ENCODE peak calls at places on chromosomes 1 and 21, in five cellular contexts. One of them, this sample, is unnamed.

GRCh38 chr1:158203693-158204457 is 23.2 kb downstream of the CD1D start:
- DNase-seq in fibroblast of villous mesenchyme: peak; percentile 74
- DNase-seq in GM12865: peak; percentile 49
- DNase-seq in Calu3: peak; percentile 41
- DNase-seq in GM23338: peak; percentile 85
- DNase-seq in this sample: peak; percentile 84

GRCh38 chr21:25733859-25734653 is 648 bp downstream of the ATP5PF start:
- DNase-seq in fibroblast of villous mesenchyme: peak; percentile 38
- DNase-seq in GM12865: peak; percentile 45
- DNase-seq in Calu3: peak; percentile 2
- DNase-seq in GM23338: peak; percentile 6
- DNase-seq in this sample: peak; percentile 64

GRCh38 chr1:226185153-226186036 is 1.1 kb downstream of the ACBD3 start:
- DNase-seq in fibroblast of villous mesenchyme: peak; percentile 63
- DNase-seq in GM12865: no peak
- DNase-seq in Calu3: no peak
- DNase-seq in GM23338: no peak
- DNase-seq in this sample: peak; percentile 54

GRCh38 chr1:156498447-156499193 is 2.0 kb downstream of the MEF2D start:
- DNase-seq in fibroblast of villous mesenchyme: peak; percentile 89
- DNase-seq in GM12865: no peak
- DNase-seq in Calu3: peak; percentile 41
- DNase-seq in GM23338: peak; percentile 60
- DNase-seq in this sample: peak; percentile 50

GRCh38 chr1:20160034-20160433 is 20.9 kb downstream of the PLA2G2F start:
- DNase-seq in fibroblast of villous mesenchyme: peak; percentile 27
- DNase-seq in GM12865: no peak
- DNase-seq in Calu3: no peak
- DNase-seq in GM23338: no peak
- DNase-seq in this sample: peak; percentile 24

GRCh38 chr1:46816930-46817329 is 18.1 kb downstream of the CYP4B1 start:
- DNase-seq in fibroblast of villous mesenchyme: no peak
- DNase-seq in GM12865: no peak
- DNase-seq in Calu3: no peak
- DNase-seq in GM23338: no peak
- DNase-seq in this sample: no peak

GRCh38 chr1:189637041-189637440 is 840.6 kb downstream of the BRINP3 start:
- DNase-seq in fibroblast of villous mesenchyme: no peak
- DNase-seq in GM12865: no peak
- DNase-seq in Calu3: peak; percentile 14
- DNase-seq in GM23338: no peak
- DNase-seq in this sample: peak; percentile 10

GRCh38 chr21:16125274-16125673 is 395.5 kb downstream of the USP25 start:
- DNase-seq in fibroblast of villous mesenchyme: peak; percentile 30
- DNase-seq in GM12865: no peak
- DNase-seq in Calu3: no peak
- DNase-seq in GM23338: no peak
- DNase-seq in this sample: peak; percentile 18

DNA sequence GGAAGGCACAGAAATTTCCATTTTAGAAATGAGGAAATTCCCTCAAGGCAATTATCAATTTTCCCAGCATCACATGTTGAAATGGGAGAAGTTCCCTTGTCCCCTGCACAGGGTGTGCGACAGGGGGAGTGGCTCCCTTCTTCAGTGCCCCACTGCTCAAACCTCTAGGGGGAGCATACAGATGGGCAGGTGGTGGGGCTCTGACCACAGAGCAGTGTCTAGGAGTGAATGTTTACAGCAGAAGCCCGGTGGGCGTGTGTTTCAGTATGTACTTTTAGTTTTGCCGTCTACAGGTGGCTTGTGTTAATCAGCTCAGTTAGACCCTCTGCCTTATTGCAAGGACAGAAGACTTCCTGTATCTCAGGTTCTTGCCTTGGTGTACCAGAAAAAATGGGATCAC is 493.7 kb upstream of the PLXNA2 start:
- DNase-seq in fibroblast of villous mesenchyme: no peak
- DNase-seq in GM12865: peak; percentile 73
- DNase-seq in Calu3: no peak
- DNase-seq in GM23338: peak; percentile 5
- DNase-seq in this sample: no peak
- TF ChIP-seq CTCF in fibroblast of villous mesenchyme: no peak
- TF ChIP-seq CTCF in GM12865: peak; percentile 34
- TF ChIP-seq CTCF in Calu3: no peak
- TF ChIP-seq CTCF in GM23338: peak; percentile 18
- TF ChIP-seq CTCF in this sample: no peak

DNA sequence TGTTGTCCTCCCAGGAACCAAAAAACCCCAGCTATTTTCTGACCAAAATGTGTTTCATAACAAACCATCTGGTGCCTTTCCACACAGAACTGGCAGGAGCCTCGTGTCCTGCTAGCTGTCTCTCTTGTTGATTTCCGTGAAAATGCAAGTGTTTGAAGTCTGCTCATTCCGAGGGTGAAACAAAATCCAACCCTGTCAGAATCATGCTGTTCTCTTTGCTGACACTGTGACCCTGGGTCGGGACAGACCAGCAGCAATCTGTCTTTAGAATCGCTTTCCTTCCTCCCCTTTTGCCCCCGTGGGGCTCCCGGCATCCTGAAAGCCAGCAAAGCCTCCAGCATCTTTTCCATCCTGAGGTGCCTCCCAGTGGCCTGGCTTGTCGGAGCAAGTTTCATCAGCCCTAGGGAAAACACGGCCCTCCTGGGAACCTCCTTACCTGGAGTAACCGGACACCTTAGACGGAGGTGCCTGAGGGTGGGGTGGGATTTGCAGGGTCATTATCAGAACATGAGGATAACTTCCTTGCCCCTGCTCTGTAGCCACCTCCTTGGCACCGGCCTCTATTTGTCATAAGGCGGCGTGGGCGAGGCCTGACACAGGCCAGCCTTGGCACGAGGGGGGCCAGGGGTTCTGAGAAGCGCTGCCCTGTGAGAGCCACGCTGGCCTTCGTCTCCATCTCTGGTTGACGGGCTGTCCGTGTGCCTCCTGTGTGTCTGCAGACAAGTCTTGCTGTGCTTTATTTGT is 24.9 kb downstream of the LDLRAP1 start:
- DNase-seq in fibroblast of villous mesenchyme: peak; percentile 85
- DNase-seq in GM12865: no peak
- DNase-seq in Calu3: peak; percentile 67
- DNase-seq in GM23338: peak; percentile 93
- DNase-seq in this sample: peak; percentile 95
- TF ChIP-seq CTCF in fibroblast of villous mesenchyme: peak; percentile 8
- TF ChIP-seq CTCF in GM12865: no peak
- TF ChIP-seq CTCF in Calu3: no peak
- TF ChIP-seq CTCF in GM23338: no peak
- TF ChIP-seq CTCF in this sample: peak; percentile 41

DNA sequence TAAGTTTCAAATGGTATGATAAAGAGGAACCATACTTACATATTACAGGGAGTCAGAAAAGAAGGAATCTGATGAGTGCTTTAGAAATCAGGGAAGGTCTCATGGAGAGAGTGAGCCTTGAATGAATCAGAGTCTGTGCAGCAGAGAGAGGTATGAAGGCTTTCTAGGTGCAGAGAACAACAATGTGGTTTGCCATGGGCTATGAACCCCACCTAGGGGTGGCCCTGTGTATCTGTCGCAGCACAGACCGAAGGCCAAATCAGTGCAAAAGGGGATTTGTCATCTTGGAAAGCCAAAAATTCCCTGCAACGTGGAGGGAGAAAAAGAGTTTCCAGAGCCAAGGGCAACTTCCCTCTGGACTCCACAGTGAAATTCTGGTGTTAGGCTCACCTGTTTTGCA is 3.5 kb downstream of the PAPPA2 start:
- DNase-seq in fibroblast of villous mesenchyme: no peak
- DNase-seq in GM12865: peak; percentile 22
- DNase-seq in Calu3: peak; percentile 43
- DNase-seq in GM23338: peak; percentile 77
- DNase-seq in this sample: no peak
- TF ChIP-seq CTCF in fibroblast of villous mesenchyme: peak; percentile 18
- TF ChIP-seq CTCF in GM12865: peak; percentile 42
- TF ChIP-seq CTCF in Calu3: peak; percentile 64
- TF ChIP-seq CTCF in GM23338: peak; percentile 67
- TF ChIP-seq CTCF in this sample: peak; percentile 5

DNA sequence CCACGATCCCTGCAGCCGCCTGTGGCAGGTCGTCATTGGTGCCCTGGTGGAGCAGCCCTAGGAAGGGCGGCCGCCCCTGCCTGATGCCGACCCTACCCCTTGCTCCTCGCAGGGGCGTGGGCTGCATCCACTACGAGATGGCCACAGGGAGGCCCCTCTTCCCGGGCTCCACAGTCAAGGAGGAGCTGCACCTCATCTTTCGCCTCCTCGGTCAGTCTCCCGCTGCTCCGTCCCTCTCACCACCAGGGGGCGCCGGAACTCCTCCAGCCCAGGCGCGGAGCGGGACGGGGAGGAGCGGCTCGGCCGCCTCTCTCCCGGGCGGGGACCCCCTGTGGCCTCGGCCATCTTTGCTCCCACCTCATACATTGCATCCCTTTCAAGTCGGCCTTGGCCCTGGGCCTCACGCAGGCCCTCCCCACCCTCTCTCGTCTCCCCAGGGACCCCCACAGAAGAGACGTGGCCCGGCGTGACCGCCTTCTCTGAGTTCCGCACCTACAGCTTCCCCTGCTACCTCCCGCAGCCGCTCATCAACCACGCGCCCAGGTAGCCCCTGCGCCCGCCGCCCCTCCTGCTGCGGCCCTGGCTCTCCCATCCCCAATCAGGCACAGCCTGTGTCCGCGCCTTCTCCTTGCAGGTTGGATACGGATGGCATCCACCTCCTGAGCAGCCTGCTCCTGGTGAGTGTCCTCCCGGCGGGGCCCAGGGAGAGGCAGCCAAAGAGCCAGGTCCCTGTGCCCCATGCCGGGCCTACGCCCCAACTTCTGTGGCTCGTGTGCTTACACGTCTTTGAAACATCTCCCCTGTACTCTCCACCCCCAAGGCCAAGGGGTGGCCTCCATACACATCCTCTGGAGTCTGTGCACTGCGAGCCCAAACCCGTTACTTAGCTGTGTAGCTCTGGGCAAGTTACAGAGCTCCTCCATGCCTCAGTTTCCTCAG is 24.7 kb downstream of the CDK18 start:
- DNase-seq in fibroblast of villous mesenchyme: peak; percentile 51
- DNase-seq in GM12865: peak; percentile 74
- DNase-seq in Calu3: peak; percentile 95
- DNase-seq in GM23338: peak; percentile 95
- DNase-seq in this sample: peak; percentile 70
- TF ChIP-seq CTCF in fibroblast of villous mesenchyme: peak; percentile 88
- TF ChIP-seq CTCF in GM12865: peak; percentile 88
- TF ChIP-seq CTCF in Calu3: peak; percentile 98
- TF ChIP-seq CTCF in GM23338: peak; percentile 84
- TF ChIP-seq CTCF in this sample: peak; percentile 83

GRCh38 chr1:27391511-27392095 is 819 bp upstream of the GPR3 start:
- DNase-seq in fibroblast of villous mesenchyme: peak; percentile 56
- DNase-seq in GM12865: no peak
- DNase-seq in Calu3: peak; percentile 53
- DNase-seq in GM23338: peak; percentile 90
- DNase-seq in this sample: peak; percentile 55
- TF ChIP-seq CTCF in fibroblast of villous mesenchyme: no peak
- TF ChIP-seq CTCF in GM12865: no peak
- TF ChIP-seq CTCF in Calu3: no peak
- TF ChIP-seq CTCF in GM23338: no peak
- TF ChIP-seq CTCF in this sample: peak; percentile 13

GRCh38 chr1:42955311-42956063 is 3.2 kb downstream of the SLC2A1 start:
- DNase-seq in fibroblast of villous mesenchyme: no peak
- DNase-seq in GM12865: no peak
- DNase-seq in Calu3: no peak
- DNase-seq in GM23338: no peak
- DNase-seq in this sample: no peak

GRCh38 chr1:42956739-42957138 is 1.9 kb downstream of the SLC2A1 start:
- DNase-seq in fibroblast of villous mesenchyme: no peak
- DNase-seq in GM12865: no peak
- DNase-seq in Calu3: no peak
- DNase-seq in GM23338: no peak
- DNase-seq in this sample: no peak

GRCh38 chr1:42957229-42957879 is 1.3 kb downstream of the SLC2A1 start:
- DNase-seq in fibroblast of villous mesenchyme: no peak
- DNase-seq in GM12865: no peak
- DNase-seq in Calu3: no peak
- DNase-seq in GM23338: peak; percentile 47
- DNase-seq in this sample: no peak

GRCh38 chr1:42958488-42959317 is at the start of gene SLC2A1:
- DNase-seq in fibroblast of villous mesenchyme: peak; percentile 94
- DNase-seq in GM12865: peak; percentile 98
- DNase-seq in Calu3: peak; percentile 94
- DNase-seq in GM23338: peak; percentile 96
- DNase-seq in this sample: peak; percentile 93

GRCh38 chr1:42957880-42958487 is 684 bp downstream of the SLC2A1 start:
- DNase-seq in fibroblast of villous mesenchyme: peak; percentile 52
- DNase-seq in GM12865: peak; percentile 73
- DNase-seq in Calu3: peak; percentile 76
- DNase-seq in GM23338: peak; percentile 65
- DNase-seq in this sample: no peak
- TF ChIP-seq CTCF in fibroblast of villous mesenchyme: no peak
- TF ChIP-seq CTCF in GM12865: no peak
- TF ChIP-seq CTCF in Calu3: no peak
- TF ChIP-seq CTCF in GM23338: no peak
- TF ChIP-seq CTCF in this sample: no peak

DNA sequence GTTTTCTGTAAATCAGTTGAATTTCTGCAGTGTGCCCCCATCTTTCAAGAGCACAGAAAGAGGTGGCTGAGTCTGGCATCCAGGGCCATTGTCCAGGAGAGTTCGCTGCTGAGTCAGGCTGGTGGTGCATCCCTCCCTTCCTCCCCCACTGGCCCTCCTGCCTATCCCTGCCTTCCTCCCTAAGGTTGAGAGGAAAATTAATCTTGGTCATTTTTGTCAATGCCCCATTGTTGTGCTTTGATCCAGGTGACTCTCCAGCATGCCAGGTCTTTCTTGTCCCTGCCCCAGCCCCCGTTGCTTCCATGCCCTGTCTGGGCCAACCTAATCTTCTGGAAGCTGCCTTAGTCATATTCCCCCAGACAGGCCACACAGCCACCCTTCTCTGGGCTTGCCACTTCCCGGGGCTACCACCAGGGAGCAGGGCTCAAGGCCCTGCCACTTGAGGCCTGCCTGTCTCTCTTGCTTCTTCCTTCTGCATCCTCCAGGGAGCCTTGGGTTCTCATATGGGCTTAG is 26.6 kb downstream of the PROK1 start:
- DNase-seq in fibroblast of villous mesenchyme: no peak
- DNase-seq in GM12865: no peak
- DNase-seq in Calu3: peak; percentile 64
- DNase-seq in GM23338: peak; percentile 50
- DNase-seq in this sample: no peak
- TF ChIP-seq CTCF in fibroblast of villous mesenchyme: peak; percentile 9
- TF ChIP-seq CTCF in GM12865: no peak
- TF ChIP-seq CTCF in Calu3: no peak
- TF ChIP-seq CTCF in GM23338: peak; percentile 56
- TF ChIP-seq CTCF in this sample: peak; percentile 46

DNA sequence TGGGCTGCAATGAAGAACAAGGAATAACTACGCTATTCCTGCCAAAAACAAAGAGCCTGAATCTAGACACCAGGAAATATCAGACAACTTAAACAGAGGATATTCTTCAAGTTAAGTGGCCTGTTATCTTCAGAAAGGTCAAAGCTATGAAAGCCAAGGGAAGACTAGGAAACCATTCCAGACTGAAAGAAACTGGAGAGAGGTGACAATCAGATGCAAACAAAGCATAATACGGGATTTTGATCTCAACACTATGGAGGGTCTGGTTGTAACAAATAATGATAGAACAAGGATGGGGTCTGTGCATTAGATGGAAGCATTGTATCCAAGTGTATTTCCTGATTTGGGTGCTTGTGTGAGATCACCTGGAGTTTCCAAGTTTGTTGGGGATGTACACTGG is 2.7 kb downstream of the EPRS1 start:
- DNase-seq in fibroblast of villous mesenchyme: no peak
- DNase-seq in GM12865: no peak
- DNase-seq in Calu3: no peak
- DNase-seq in GM23338: no peak
- DNase-seq in this sample: no peak
- TF ChIP-seq CTCF in fibroblast of villous mesenchyme: no peak
- TF ChIP-seq CTCF in GM12865: no peak
- TF ChIP-seq CTCF in Calu3: no peak
- TF ChIP-seq CTCF in GM23338: no peak
- TF ChIP-seq CTCF in this sample: no peak

This sample was measured in choroid plexus epithelial cell.